ENCODE peak calls at places on chromosome 5, in eight cellular contexts. S, I, V, X, Q, K, L and H are unnamed samples.

GRCh38 chr5:141039517-141039916 is 11.7 kb upstream of the PCDHB1 start:
- DNase-seq in S (no peak), I (no peak), V (no peak), X (no peak), Q (no peak), K (no peak), L (peak; percentile 38), H (no peak)

GRCh38 chr5:80175337-80175736 is 80.5 kb downstream of the SERINC5 start:
- DNase-seq in S (no peak), I (no peak), V (no peak), X (no peak), Q (no peak), K (no peak), L (no peak), H (no peak)

GRCh38 chr5:176660860-176661641 is 13.8 kb downstream of the TSPAN17 start:
- DNase-seq in S (peak; percentile 71), I (peak; percentile 81), V (peak; percentile 64), X (peak; percentile 89), Q (peak; percentile 88), K (peak; percentile 95), L (peak; percentile 89), H (peak; percentile 54)

GRCh38 chr5:56480305-56481146 is 247.4 kb upstream of the ANKRD55 start:
- DNase-seq in S (peak; percentile 40), I (peak; percentile 69), V (peak; percentile 71), X (peak; percentile 56), Q (peak; percentile 60), K (no peak), L (peak; percentile 64), H (peak; percentile 44)

GRCh38 chr5:56003179-56003578 is 8.4 kb upstream of the IL6ST start:
- DNase-seq in S (peak; percentile 80), I (peak; percentile 39), V (no peak), X (no peak), Q (no peak), K (peak; percentile 84), L (peak; percentile 43), H (peak; percentile 81)

GRCh38 chr5:136042665-136043121 is 13.9 kb downstream of the TGFBI start:
- DNase-seq in S (no peak), I (peak; percentile 50), V (no peak), X (no peak), Q (no peak), K (no peak), L (no peak), H (no peak)

GRCh38 chr5:59246470-59247250 is 646.9 kb downstream of the PDE4D start:
- DNase-seq in S (no peak), I (peak; percentile 41), V (no peak), X (no peak), Q (no peak), K (no peak), L (peak; percentile 5), H (peak; percentile 20)

GRCh38 chr5:142353093-142353472 is 28.3 kb upstream of the SPRY4 start:
- DNase-seq in S (no peak), I (no peak), V (no peak), X (no peak), Q (no peak), K (no peak), L (no peak), H (no peak)

GRCh38 chr5:149608936-149609502 is 27.7 kb downstream of the ARHGEF37 start:
- DNase-seq in S (no peak), I (no peak), V (no peak), X (no peak), Q (no peak), K (no peak), L (no peak), H (no peak)

GRCh38 chr5:180811012-180811622 is 8.5 kb upstream of the MGAT1 start:
- DNase-seq in S (no peak), I (no peak), V (no peak), X (no peak), Q (no peak), K (no peak), L (no peak), H (no peak)
- TF ChIP-seq CTCF in S (no peak), I (no peak), V (no peak), X (no peak), Q (no peak), K (no peak), L (no peak), H (no peak)

DNA sequence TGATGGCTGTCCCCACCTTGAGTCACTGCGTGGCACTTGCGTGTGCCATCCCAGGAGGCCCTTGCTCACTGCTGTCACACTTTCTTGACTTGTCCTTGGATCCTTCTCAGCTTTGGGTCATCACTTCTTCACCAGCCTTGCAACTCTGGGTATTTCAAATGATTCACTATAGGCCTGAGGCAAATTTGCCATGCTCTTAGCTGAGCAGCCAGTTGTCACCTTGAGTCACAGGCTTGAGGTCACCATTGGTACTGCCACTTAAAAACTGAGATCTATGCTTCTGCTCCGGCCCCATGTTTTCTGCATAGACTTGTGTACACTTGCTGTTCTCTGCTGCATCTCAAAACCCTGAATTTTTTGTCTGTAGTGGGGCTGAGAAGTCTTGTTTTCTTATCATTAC is 84.7 kb downstream of the BASP1 start:
- DNase-seq in S (no peak), I (no peak), V (no peak), X (no peak), Q (no peak), K (peak; percentile 28), L (no peak), H (no peak)
- TF ChIP-seq CTCF in S (no peak), I (no peak), V (no peak), X (no peak), Q (no peak), K (no peak), L (no peak), H (no peak)

GRCh38 chr5:150780180-150780692 is 1.7 kb downstream of the SMIM3 start:
- DNase-seq in S (peak; percentile 41), I (peak; percentile 62), V (peak; percentile 47), X (no peak), Q (no peak), K (no peak), L (no peak), H (peak; percentile 81)

GRCh38 chr5:150778517-150779396 is at the start of gene SMIM3:
- DNase-seq in S (peak; percentile 84), I (peak; percentile 73), V (peak; percentile 89), X (peak; percentile 88), Q (peak; percentile 91), K (peak; percentile 58), L (peak; percentile 75), H (peak; percentile 68)

GRCh38 chr5:150780816-150781221 is 2.3 kb downstream of the SMIM3 start:
- DNase-seq in S (peak; percentile 84), I (peak; percentile 57), V (no peak), X (no peak), Q (no peak), K (no peak), L (peak; percentile 60), H (peak; percentile 92)

GRCh38 chr5:150778103-150778516 is 447 bp upstream of the SMIM3 start:
- DNase-seq in S (peak; percentile 30), I (peak; percentile 42), V (no peak), X (no peak), Q (no peak), K (no peak), L (no peak), H (no peak)

DNA sequence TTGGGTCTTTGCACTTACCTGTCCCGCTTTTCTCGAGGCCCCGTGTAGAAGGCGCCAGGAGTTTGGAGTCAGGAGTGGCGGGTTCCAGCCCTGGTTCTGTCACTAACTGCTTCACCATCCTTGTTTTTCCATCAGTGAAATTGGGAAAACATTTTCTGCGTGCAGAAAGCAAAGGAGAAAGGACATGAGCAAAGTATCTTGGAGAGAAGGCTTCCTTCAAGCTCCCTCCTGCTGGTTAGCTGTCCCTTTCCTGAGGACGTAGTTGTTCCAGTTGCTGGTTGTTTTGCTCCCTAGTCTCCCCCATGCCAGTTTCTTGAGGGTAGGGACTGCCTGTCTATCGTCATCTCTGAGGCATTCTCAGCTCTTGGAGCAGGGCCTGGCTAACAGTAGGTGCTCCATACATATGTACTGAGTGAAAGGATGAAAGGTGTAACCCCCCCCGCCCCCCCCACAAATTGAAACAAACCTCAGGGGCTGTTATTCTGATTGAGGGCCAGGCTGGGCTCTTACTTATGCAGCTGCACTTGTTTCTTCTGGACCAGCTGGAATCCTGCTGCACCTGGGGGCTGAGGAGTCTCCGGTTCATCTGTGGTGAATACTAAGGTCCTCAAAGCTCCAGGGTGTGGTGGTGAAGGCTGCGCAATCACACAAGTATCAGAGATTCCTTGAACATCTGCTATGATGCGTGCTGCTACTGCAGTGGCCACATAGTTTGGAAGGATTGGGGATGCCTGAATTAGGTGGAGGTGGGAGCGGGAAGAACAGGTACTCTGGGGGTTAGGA is 1.0 kb downstream of the SMIM3 start:
- DNase-seq in S (no peak), I (peak; percentile 62), V (no peak), X (no peak), Q (no peak), K (no peak), L (no peak), H (peak; percentile 70)
- TF ChIP-seq CTCF in S (no peak), I (no peak), V (no peak), X (no peak), Q (no peak), K (no peak), L (peak; percentile 24), H (no peak)

GRCh38 chr5:168291961-168292782 is 727 bp downstream of the WWC1 start:
- DNase-seq in S (peak; percentile 36), I (no peak), V (no peak), X (peak; percentile 67), Q (no peak), K (no peak), L (peak; percentile 62), H (no peak)
- TF ChIP-seq CTCF in S (no peak), I (peak; percentile 8), V (no peak), X (no peak), Q (no peak), K (no peak), L (no peak), H (peak; percentile 5)

GRCh38 chr5:154697335-154697734 is 57.8 kb upstream of the LARP1 start:
- DNase-seq in S (no peak), I (no peak), V (no peak), X (no peak), Q (no peak), K (no peak), L (no peak), H (peak; percentile 12)
- TF ChIP-seq CTCF in S (no peak), I (no peak), V (no peak), X (no peak), Q (no peak), K (no peak), L (no peak), H (no peak)